ENCODE peak calls at places on chromosomes 1 and 21, in ten cellular contexts. One of them, this sample, is unnamed.

GRCh38 chr1:202982715-202983435 is 15.8 kb upstream of the CYB5R1 start:
- DNase-seq in K562: no peak
- DNase-seq in ACHN: no peak
- DNase-seq in cardiac fibroblast: no peak
- DNase-seq in T follicular helper cell: no peak
- DNase-seq in stimulated activated CD4-positive, alpha-beta T cell treated with anti-CD3 and anti-CD28 coated beads, Interleukin-1b, Interleukin-23, amount 100 ng/mL, for 24 hours: no peak
- DNase-seq in activated naive CD4-positive, alpha-beta T cell: no peak
- DNase-seq in caudate nucleus: no peak
- DNase-seq in T-helper 1 cell: no peak
- DNase-seq in stromal cell of bone marrow: no peak
- DNase-seq in this sample: no peak

GRCh38 chr1:201779351-201779880 is 49.5 kb upstream of the IPO9 start:
- DNase-seq in stimulated activated CD4-positive, alpha-beta T cell treated with anti-CD3 and anti-CD28 coated beads, Interleukin-1b, Interleukin-23, amount 100 ng/mL, for 24 hours: no peak
- DNase-seq in T-helper 1 cell: no peak
- DNase-seq in K562: no peak
- DNase-seq in caudate nucleus: no peak
- DNase-seq in stromal cell of bone marrow: no peak
- DNase-seq in activated naive CD4-positive, alpha-beta T cell: no peak
- DNase-seq in cardiac fibroblast: no peak
- DNase-seq in ACHN: no peak
- DNase-seq in T follicular helper cell: no peak
- DNase-seq in this sample: no peak

GRCh38 chr21:42038826-42039425 is 28.8 kb upstream of the ZBTB21 start:
- DNase-seq in caudate nucleus: no peak
- DNase-seq in cardiac fibroblast: peak; percentile 17
- DNase-seq in T follicular helper cell: no peak
- DNase-seq in stromal cell of bone marrow: no peak
- DNase-seq in stimulated activated CD4-positive, alpha-beta T cell treated with anti-CD3 and anti-CD28 coated beads, Interleukin-1b, Interleukin-23, amount 100 ng/mL, for 24 hours: no peak
- DNase-seq in ACHN: no peak
- DNase-seq in K562: no peak
- DNase-seq in T-helper 1 cell: no peak
- DNase-seq in activated naive CD4-positive, alpha-beta T cell: no peak
- DNase-seq in this sample: no peak

GRCh38 chr1:99771522-99771921 is 5.1 kb upstream of the FRRS1 start:
- DNase-seq in K562: peak; percentile 52
- DNase-seq in ACHN: no peak
- DNase-seq in T-helper 1 cell: no peak
- DNase-seq in T follicular helper cell: no peak
- DNase-seq in stimulated activated CD4-positive, alpha-beta T cell treated with anti-CD3 and anti-CD28 coated beads, Interleukin-1b, Interleukin-23, amount 100 ng/mL, for 24 hours: no peak
- DNase-seq in activated naive CD4-positive, alpha-beta T cell: no peak
- DNase-seq in caudate nucleus: no peak
- DNase-seq in stromal cell of bone marrow: no peak
- DNase-seq in cardiac fibroblast: peak; percentile 13
- DNase-seq in this sample: no peak

GRCh38 chr1:241608379-241609033 is 31.7 kb downstream of the CHML start:
- DNase-seq in stimulated activated CD4-positive, alpha-beta T cell treated with anti-CD3 and anti-CD28 coated beads, Interleukin-1b, Interleukin-23, amount 100 ng/mL, for 24 hours: no peak
- DNase-seq in activated naive CD4-positive, alpha-beta T cell: no peak
- DNase-seq in ACHN: peak; percentile 33
- DNase-seq in cardiac fibroblast: no peak
- DNase-seq in caudate nucleus: no peak
- DNase-seq in T follicular helper cell: no peak
- DNase-seq in T-helper 1 cell: no peak
- DNase-seq in K562: no peak
- DNase-seq in stromal cell of bone marrow: no peak
- DNase-seq in this sample: no peak

GRCh38 chr1:145858238-145858936 is 494 bp downstream of the PIAS3 start:
- DNase-seq in stimulated activated CD4-positive, alpha-beta T cell treated with anti-CD3 and anti-CD28 coated beads, Interleukin-1b, Interleukin-23, amount 100 ng/mL, for 24 hours: peak; percentile 36
- DNase-seq in caudate nucleus: peak; percentile 30
- DNase-seq in activated naive CD4-positive, alpha-beta T cell: peak; percentile 41
- DNase-seq in stromal cell of bone marrow: no peak
- DNase-seq in ACHN: peak; percentile 42
- DNase-seq in K562: peak; percentile 64
- DNase-seq in T-helper 1 cell: peak; percentile 52
- DNase-seq in T follicular helper cell: peak; percentile 57
- DNase-seq in cardiac fibroblast: peak; percentile 43
- DNase-seq in this sample: peak; percentile 52

GRCh38 chr1:60281360-60281932 is 207.9 kb upstream of the C1orf87 start:
- DNase-seq in K562: peak; percentile 53
- DNase-seq in caudate nucleus: peak; percentile 12
- DNase-seq in T follicular helper cell: no peak
- DNase-seq in activated naive CD4-positive, alpha-beta T cell: no peak
- DNase-seq in stimulated activated CD4-positive, alpha-beta T cell treated with anti-CD3 and anti-CD28 coated beads, Interleukin-1b, Interleukin-23, amount 100 ng/mL, for 24 hours: peak; percentile 1
- DNase-seq in T-helper 1 cell: no peak
- DNase-seq in cardiac fibroblast: peak; percentile 84
- DNase-seq in ACHN: peak; percentile 67
- DNase-seq in stromal cell of bone marrow: peak; percentile 47
- DNase-seq in this sample: peak; percentile 50

GRCh38 chr1:54851928-54852524 is 35.0 kb downstream of the DHCR24 start:
- DNase-seq in T-helper 1 cell: no peak
- DNase-seq in stimulated activated CD4-positive, alpha-beta T cell treated with anti-CD3 and anti-CD28 coated beads, Interleukin-1b, Interleukin-23, amount 100 ng/mL, for 24 hours: no peak
- DNase-seq in activated naive CD4-positive, alpha-beta T cell: no peak
- DNase-seq in caudate nucleus: no peak
- DNase-seq in stromal cell of bone marrow: no peak
- DNase-seq in K562: no peak
- DNase-seq in T follicular helper cell: no peak
- DNase-seq in ACHN: peak; percentile 51
- DNase-seq in cardiac fibroblast: no peak
- DNase-seq in this sample: no peak

GRCh38 chr1:226064168-226064815 is 1.8 kb downstream of the H3-3A start:
- DNase-seq in T-helper 1 cell: no peak
- DNase-seq in activated naive CD4-positive, alpha-beta T cell: no peak
- DNase-seq in stimulated activated CD4-positive, alpha-beta T cell treated with anti-CD3 and anti-CD28 coated beads, Interleukin-1b, Interleukin-23, amount 100 ng/mL, for 24 hours: no peak
- DNase-seq in T follicular helper cell: no peak
- DNase-seq in ACHN: peak; percentile 55
- DNase-seq in caudate nucleus: no peak
- DNase-seq in stromal cell of bone marrow: no peak
- DNase-seq in cardiac fibroblast: peak; percentile 21
- DNase-seq in K562: no peak
- DNase-seq in this sample: no peak

GRCh38 chr1:2972011-2972878 is 49.0 kb upstream of the ACTRT2 start:
- DNase-seq in K562: no peak
- DNase-seq in caudate nucleus: no peak
- DNase-seq in cardiac fibroblast: no peak
- DNase-seq in stromal cell of bone marrow: no peak
- DNase-seq in stimulated activated CD4-positive, alpha-beta T cell treated with anti-CD3 and anti-CD28 coated beads, Interleukin-1b, Interleukin-23, amount 100 ng/mL, for 24 hours: no peak
- DNase-seq in T follicular helper cell: no peak
- DNase-seq in T-helper 1 cell: no peak
- DNase-seq in ACHN: no peak
- DNase-seq in activated naive CD4-positive, alpha-beta T cell: no peak
- DNase-seq in this sample: no peak

GRCh38 chr1:162943627-162944026 is 82.7 kb upstream of the CCDC190 start:
- DNase-seq in T-helper 1 cell: no peak
- DNase-seq in ACHN: no peak
- DNase-seq in caudate nucleus: no peak
- DNase-seq in K562: no peak
- DNase-seq in cardiac fibroblast: no peak
- DNase-seq in stromal cell of bone marrow: no peak
- DNase-seq in stimulated activated CD4-positive, alpha-beta T cell treated with anti-CD3 and anti-CD28 coated beads, Interleukin-1b, Interleukin-23, amount 100 ng/mL, for 24 hours: no peak
- DNase-seq in activated naive CD4-positive, alpha-beta T cell: no peak
- DNase-seq in T follicular helper cell: no peak
- DNase-seq in this sample: no peak

GRCh38 chr1:83060216-83060615 is 938.7 kb downstream of the TTLL7 start:
- DNase-seq in stromal cell of bone marrow: no peak
- DNase-seq in ACHN: no peak
- DNase-seq in activated naive CD4-positive, alpha-beta T cell: no peak
- DNase-seq in stimulated activated CD4-positive, alpha-beta T cell treated with anti-CD3 and anti-CD28 coated beads, Interleukin-1b, Interleukin-23, amount 100 ng/mL, for 24 hours: no peak
- DNase-seq in T-helper 1 cell: no peak
- DNase-seq in K562: no peak
- DNase-seq in cardiac fibroblast: no peak
- DNase-seq in T follicular helper cell: no peak
- DNase-seq in caudate nucleus: no peak
- DNase-seq in this sample: no peak

GRCh38 chr1:76826072-76826827 is 41.0 kb upstream of the ST6GALNAC5 start:
- DNase-seq in T follicular helper cell: no peak
- DNase-seq in K562: no peak
- DNase-seq in caudate nucleus: no peak
- DNase-seq in ACHN: peak; percentile 3
- DNase-seq in activated naive CD4-positive, alpha-beta T cell: no peak
- DNase-seq in stromal cell of bone marrow: peak; percentile 48
- DNase-seq in stimulated activated CD4-positive, alpha-beta T cell treated with anti-CD3 and anti-CD28 coated beads, Interleukin-1b, Interleukin-23, amount 100 ng/mL, for 24 hours: no peak
- DNase-seq in cardiac fibroblast: peak; percentile 5
- DNase-seq in T-helper 1 cell: no peak
- DNase-seq in this sample: no peak

GRCh38 chr1:33263890-33264504 is 7.7 kb downstream of the ZNF362 start:
- DNase-seq in ACHN: no peak
- DNase-seq in T-helper 1 cell: no peak
- DNase-seq in K562: no peak
- DNase-seq in cardiac fibroblast: no peak
- DNase-seq in stromal cell of bone marrow: no peak
- DNase-seq in stimulated activated CD4-positive, alpha-beta T cell treated with anti-CD3 and anti-CD28 coated beads, Interleukin-1b, Interleukin-23, amount 100 ng/mL, for 24 hours: no peak
- DNase-seq in T follicular helper cell: no peak
- DNase-seq in caudate nucleus: no peak
- DNase-seq in activated naive CD4-positive, alpha-beta T cell: no peak
- DNase-seq in this sample: no peak

GRCh38 chr1:170149971-170150370 is 4.2 kb downstream of the NTMT2 start:
- DNase-seq in caudate nucleus: no peak
- DNase-seq in stromal cell of bone marrow: no peak
- DNase-seq in stimulated activated CD4-positive, alpha-beta T cell treated with anti-CD3 and anti-CD28 coated beads, Interleukin-1b, Interleukin-23, amount 100 ng/mL, for 24 hours: no peak
- DNase-seq in K562: no peak
- DNase-seq in cardiac fibroblast: no peak
- DNase-seq in ACHN: no peak
- DNase-seq in activated naive CD4-positive, alpha-beta T cell: no peak
- DNase-seq in T-helper 1 cell: no peak
- DNase-seq in T follicular helper cell: no peak
- DNase-seq in this sample: no peak

GRCh38 chr1:33986389-33987095 is 122.7 kb downstream of the HMGB4 start:
- DNase-seq in activated naive CD4-positive, alpha-beta T cell: no peak
- DNase-seq in stromal cell of bone marrow: peak; percentile 71
- DNase-seq in stimulated activated CD4-positive, alpha-beta T cell treated with anti-CD3 and anti-CD28 coated beads, Interleukin-1b, Interleukin-23, amount 100 ng/mL, for 24 hours: no peak
- DNase-seq in cardiac fibroblast: peak; percentile 60
- DNase-seq in T follicular helper cell: no peak
- DNase-seq in T-helper 1 cell: no peak
- DNase-seq in caudate nucleus: no peak
- DNase-seq in ACHN: no peak
- DNase-seq in K562: no peak
- DNase-seq in this sample: no peak

GRCh38 chr1:31509124-31510072 is 66.9 kb upstream of the TINAGL1 start:
- DNase-seq in caudate nucleus: no peak
- DNase-seq in T-helper 1 cell: no peak
- DNase-seq in activated naive CD4-positive, alpha-beta T cell: no peak
- DNase-seq in T follicular helper cell: no peak
- DNase-seq in ACHN: peak; percentile 3
- DNase-seq in stimulated activated CD4-positive, alpha-beta T cell treated with anti-CD3 and anti-CD28 coated beads, Interleukin-1b, Interleukin-23, amount 100 ng/mL, for 24 hours: no peak
- DNase-seq in K562: no peak
- DNase-seq in stromal cell of bone marrow: no peak
- DNase-seq in cardiac fibroblast: no peak
- DNase-seq in this sample: no peak

GRCh38 chr1:150352883-150353282 is 11.1 kb upstream of the RPRD2 start:
- DNase-seq in K562: no peak
- DNase-seq in caudate nucleus: no peak
- DNase-seq in cardiac fibroblast: no peak
- DNase-seq in T-helper 1 cell: no peak
- DNase-seq in stimulated activated CD4-positive, alpha-beta T cell treated with anti-CD3 and anti-CD28 coated beads, Interleukin-1b, Interleukin-23, amount 100 ng/mL, for 24 hours: no peak
- DNase-seq in ACHN: no peak
- DNase-seq in T follicular helper cell: no peak
- DNase-seq in activated naive CD4-positive, alpha-beta T cell: no peak
- DNase-seq in stromal cell of bone marrow: no peak
- DNase-seq in this sample: no peak

GRCh38 chr1:164754088-164754600 is 195.2 kb downstream of the PBX1 start:
- DNase-seq in T follicular helper cell: no peak
- DNase-seq in stimulated activated CD4-positive, alpha-beta T cell treated with anti-CD3 and anti-CD28 coated beads, Interleukin-1b, Interleukin-23, amount 100 ng/mL, for 24 hours: no peak
- DNase-seq in activated naive CD4-positive, alpha-beta T cell: no peak
- DNase-seq in caudate nucleus: no peak
- DNase-seq in cardiac fibroblast: peak; percentile 89
- DNase-seq in K562: no peak
- DNase-seq in ACHN: no peak
- DNase-seq in stromal cell of bone marrow: no peak
- DNase-seq in T-helper 1 cell: no peak
- DNase-seq in this sample: no peak

GRCh38 chr1:178934574-178934945 is 63.7 kb upstream of the ANGPTL1 start:
- DNase-seq in stromal cell of bone marrow: no peak
- DNase-seq in activated naive CD4-positive, alpha-beta T cell: no peak
- DNase-seq in ACHN: no peak
- DNase-seq in caudate nucleus: no peak
- DNase-seq in cardiac fibroblast: no peak
- DNase-seq in K562: no peak
- DNase-seq in T-helper 1 cell: no peak
- DNase-seq in T follicular helper cell: no peak
- DNase-seq in stimulated activated CD4-positive, alpha-beta T cell treated with anti-CD3 and anti-CD28 coated beads, Interleukin-1b, Interleukin-23, amount 100 ng/mL, for 24 hours: no peak
- DNase-seq in this sample: no peak